ENCODE peak calls at places on chromosomes 6 and 20, in ten cellular contexts. L is fibroblast of villous mesenchyme; M is lower lobe of right lung; S is A673; N is effector memory CD4-positive, alpha-beta T cell; U is iPS DF 6.9; J is prostate gland; E is brain microvascular endothelial cell; P is cardiac fibroblast; Y is A549. W is an unnamed sample.

GRCh38 chr6:159594750-159595117 is 98.3 kb downstream of the SOD2 start:
- DNase-seq in L (peak), M (no peak), S (peak), N (no peak), U (no peak), J (no peak), E (no peak), P (peak), Y (peak), W (peak)

GRCh38 chr20:57043091-57043490 is 223.3 kb downstream of the BMP7 start:
- DNase-seq in L (no peak), M (no peak), S (no peak), N (no peak), U (no peak), J (peak), E (no peak), P (no peak), Y (no peak), W (no peak)

GRCh38 chr6:138106665-138107077 is 548 bp downstream of the PERP start:
- DNase-seq in L (no peak), M (no peak), S (no peak), N (no peak), U (no peak), J (no peak), E (no peak), P (no peak), Y (no peak), W (no peak)

GRCh38 chr6:1437553-1438406 is 48.4 kb downstream of the FOXF2 start:
- DNase-seq in L (no peak), M (no peak), S (no peak), N (no peak), U (no peak), J (no peak), E (no peak), P (no peak), Y (no peak), W (no peak)

GRCh38 chr6:169990095-169991030 is 238.9 kb downstream of the ERMARD start:
- DNase-seq in L (no peak), M (no peak), S (no peak), N (no peak), U (no peak), J (no peak), E (no peak), P (no peak), Y (no peak), W (no peak)

GRCh38 chr6:74757788-74758187 is 448.1 kb downstream of the COL12A1 start:
- DNase-seq in L (no peak), M (no peak), S (no peak), N (no peak), U (no peak), J (no peak), E (no peak), P (no peak), Y (no peak), W (no peak)

GRCh38 chr6:115865914-115866313 is 194.8 kb downstream of the FRK start:
- DNase-seq in L (no peak), M (no peak), S (no peak), N (no peak), U (no peak), J (no peak), E (no peak), P (no peak), Y (no peak), W (no peak)

GRCh38 chr6:105739764-105740163 is 336.9 kb upstream of the PREP start:
- DNase-seq in L (no peak), M (no peak), S (no peak), N (no peak), U (no peak), J (no peak), E (no peak), P (no peak), Y (no peak), W (no peak)

GRCh38 chr6:108117427-108118358 is 43.2 kb upstream of the OSTM1 start:
- DNase-seq in L (peak), M (peak), S (no peak), N (no peak), U (no peak), J (no peak), E (no peak), P (peak), Y (peak), W (no peak)

GRCh38 chr6:55892749-55893357 is 17.5 kb upstream of the BMP5 start:
- DNase-seq in L (peak), M (no peak), S (no peak), N (no peak), U (no peak), J (no peak), E (no peak), P (no peak), Y (no peak), W (no peak)

GRCh38 chr6:53539561-53539960 is 5.3 kb downstream of the GCLC start:
- DNase-seq in L (no peak), M (no peak), S (no peak), N (no peak), U (no peak), J (no peak), E (no peak), P (no peak), Y (no peak), W (no peak)

GRCh38 chr6:166318227-166318626 is 10.0 kb upstream of the PRR18 start:
- DNase-seq in L (no peak), M (no peak), S (no peak), N (no peak), U (no peak), J (no peak), E (no peak), P (no peak), Y (no peak), W (no peak)

GRCh38 chr6:38396209-38396608 is 243.5 kb downstream of the BTBD9 start:
- DNase-seq in L (no peak), M (no peak), S (no peak), N (no peak), U (no peak), J (no peak), E (no peak), P (no peak), Y (no peak), W (no peak)

GRCh38 chr6:100116409-100117194 is 122.6 kb upstream of the MCHR2 start:
- DNase-seq in L (peak), M (no peak), S (peak), N (no peak), U (peak), J (peak), E (peak), P (peak), Y (peak), W (peak)

GRCh38 chr6:81204741-81205140 is 547.7 kb downstream of the TENT5A start:
- DNase-seq in L (no peak), M (no peak), S (peak), N (no peak), U (no peak), J (no peak), E (no peak), P (peak), Y (no peak), W (peak)

GRCh38 chr6:119501798-119502483 is 152.4 kb upstream of the MAN1A1 start:
- DNase-seq in L (no peak), M (no peak), S (no peak), N (no peak), U (no peak), J (no peak), E (no peak), P (no peak), Y (no peak), W (no peak)

GRCh38 chr6:153043719-153044118 is 41.2 kb upstream of the MTRF1L start:
- DNase-seq in L (no peak), M (no peak), S (no peak), N (no peak), U (no peak), J (no peak), E (no peak), P (no peak), Y (no peak), W (no peak)

GRCh38 chr20:24764825-24765224 is 184.2 kb upstream of the CST7 start:
- DNase-seq in L (no peak), M (no peak), S (no peak), N (no peak), U (no peak), J (no peak), E (no peak), P (no peak), Y (no peak), W (no peak)

GRCh38 chr6:110688661-110689268 is 126.5 kb downstream of the CDK19 start:
- DNase-seq in L (no peak), M (peak), S (no peak), N (no peak), U (no peak), J (peak), E (no peak), P (no peak), Y (no peak), W (no peak)
- H3K4me3 ChIP-seq in L (no peak), M (no peak), S (no peak), N (no peak), U (no peak), J (no peak), E (no peak), P (no peak), Y (no peak), W (no peak)

DNA sequence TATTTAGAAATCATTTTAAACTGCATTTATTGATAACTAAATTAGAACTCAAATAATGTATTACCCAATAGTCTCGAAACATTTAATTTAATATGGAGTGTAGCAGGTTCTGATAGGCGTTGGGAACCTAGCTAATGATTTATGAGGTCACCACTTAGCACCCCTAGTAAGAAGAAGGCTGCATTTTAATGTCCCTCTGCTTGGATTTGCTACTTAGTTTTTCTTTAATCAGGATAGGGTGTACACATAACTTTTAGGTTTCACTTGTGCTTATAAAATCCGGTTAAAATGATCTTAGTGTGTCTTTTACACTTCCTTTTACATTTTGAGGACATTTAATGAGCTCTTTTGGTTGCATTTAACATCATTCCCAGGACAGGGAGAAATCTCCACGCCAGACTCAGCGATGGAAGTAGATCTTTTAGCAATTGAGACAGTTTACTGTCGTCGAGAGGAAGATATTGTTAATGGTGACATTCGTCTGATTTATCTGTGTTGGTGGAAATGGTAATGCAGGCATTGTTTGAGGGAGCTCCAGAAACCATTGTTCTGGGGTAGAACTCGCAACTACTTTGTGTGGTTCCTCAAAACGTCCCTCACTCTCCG is 5.6 kb downstream of the TFAP2A start:
- DNase-seq in L (no peak), M (no peak), S (no peak), N (no peak), U (no peak), J (no peak), E (no peak), P (no peak), Y (no peak), W (no peak)
- H3K4me3 ChIP-seq in L (no peak), M (no peak), S (peak), N (no peak), U (no peak), J (peak), E (peak), P (no peak), Y (peak), W (peak)

GRCh38 chr6:14431375-14432330 is 314.1 kb downstream of the CD83 start:
- DNase-seq in L (no peak), M (no peak), S (no peak), N (no peak), U (no peak), J (no peak), E (no peak), P (no peak), Y (no peak), W (no peak)
- H3K4me3 ChIP-seq in L (no peak), M (peak), S (no peak), N (no peak), U (no peak), J (no peak), E (no peak), P (no peak), Y (no peak), W (no peak)

GRCh38 chr6:30155522-30156261 is 5.3 kb downstream of the TRIM10 start:
- DNase-seq in L (peak), M (no peak), S (no peak), N (no peak), U (no peak), J (no peak), E (no peak), P (no peak), Y (no peak), W (no peak)

GRCh38 chr6:30154061-30154460 is 7.0 kb downstream of the TRIM10 start:
- DNase-seq in L (no peak), M (no peak), S (no peak), N (no peak), U (no peak), J (no peak), E (no peak), P (no peak), Y (no peak), W (no peak)

GRCh38 chr6:30154709-30155521 is 6.1 kb downstream of the TRIM10 start:
- DNase-seq in L (peak), M (no peak), S (peak), N (no peak), U (no peak), J (no peak), E (peak), P (peak), Y (peak), W (peak)

GRCh38 chr6:30158475-30159025 is 2.5 kb downstream of the TRIM10 start:
- DNase-seq in L (no peak), M (no peak), S (no peak), N (no peak), U (no peak), J (no peak), E (no peak), P (no peak), Y (no peak), W (no peak)

GRCh38 chr6:30156262-30156599 is 4.8 kb downstream of the TRIM10 start:
- DNase-seq in L (peak), M (no peak), S (peak), N (no peak), U (no peak), J (no peak), E (peak), P (peak), Y (peak), W (no peak)
- H3K4me3 ChIP-seq in L (no peak), M (no peak), S (no peak), N (no peak), U (no peak), J (no peak), E (no peak), P (no peak), Y (no peak), W (no peak)

GRCh38 chr6:88165877-88166492 is at the start of gene CNR1:
- DNase-seq in L (peak), M (peak), S (peak), N (no peak), U (no peak), J (peak), E (peak), P (peak), Y (peak), W (no peak)

GRCh38 chr6:88168362-88168761 is 2.2 kb upstream of the CNR1 start:
- DNase-seq in L (no peak), M (no peak), S (no peak), N (no peak), U (no peak), J (no peak), E (no peak), P (no peak), Y (no peak), W (no peak)

GRCh38 chr6:88166901-88167624 is 916 bp upstream of the CNR1 start:
- DNase-seq in L (no peak), M (peak), S (no peak), N (no peak), U (no peak), J (no peak), E (no peak), P (no peak), Y (no peak), W (no peak)

GRCh38 chr6:88166493-88166900 is 350 bp upstream of the CNR1 start:
- DNase-seq in L (no peak), M (peak), S (no peak), N (no peak), U (no peak), J (no peak), E (no peak), P (no peak), Y (no peak), W (no peak)

DNA sequence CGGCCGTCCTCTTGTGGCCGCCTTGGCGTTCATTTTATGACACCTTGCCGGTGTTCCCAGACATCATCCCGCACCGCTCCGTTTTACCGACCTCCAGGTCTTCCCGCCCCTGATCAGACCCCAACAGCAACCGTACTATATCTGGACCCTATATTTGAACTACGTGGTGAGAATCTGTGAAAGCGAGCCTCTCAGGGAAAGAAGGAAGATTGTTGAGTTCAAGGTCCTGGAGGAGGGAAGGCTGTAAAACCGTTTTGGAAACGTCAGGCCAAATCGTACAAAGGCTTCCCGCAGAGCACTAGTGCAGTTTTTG is 1.4 kb upstream of the CNR1 start:
- DNase-seq in L (no peak), M (no peak), S (no peak), N (no peak), U (no peak), J (no peak), E (no peak), P (no peak), Y (no peak), W (no peak)
- H3K4me3 ChIP-seq in L (no peak), M (peak), S (no peak), N (no peak), U (peak), J (no peak), E (peak), P (peak), Y (no peak), W (no peak)

GRCh38 chr6:32946893-32947292 is 6.0 kb downstream of the HLA-DMA start:
- DNase-seq in L (no peak), M (no peak), S (no peak), N (no peak), U (no peak), J (no peak), E (no peak), P (no peak), Y (no peak), W (no peak)
- H3K4me3 ChIP-seq in L (no peak), M (no peak), S (no peak), N (no peak), U (no peak), J (no peak), E (no peak), P (no peak), Y (no peak), W (no peak)

DNA sequence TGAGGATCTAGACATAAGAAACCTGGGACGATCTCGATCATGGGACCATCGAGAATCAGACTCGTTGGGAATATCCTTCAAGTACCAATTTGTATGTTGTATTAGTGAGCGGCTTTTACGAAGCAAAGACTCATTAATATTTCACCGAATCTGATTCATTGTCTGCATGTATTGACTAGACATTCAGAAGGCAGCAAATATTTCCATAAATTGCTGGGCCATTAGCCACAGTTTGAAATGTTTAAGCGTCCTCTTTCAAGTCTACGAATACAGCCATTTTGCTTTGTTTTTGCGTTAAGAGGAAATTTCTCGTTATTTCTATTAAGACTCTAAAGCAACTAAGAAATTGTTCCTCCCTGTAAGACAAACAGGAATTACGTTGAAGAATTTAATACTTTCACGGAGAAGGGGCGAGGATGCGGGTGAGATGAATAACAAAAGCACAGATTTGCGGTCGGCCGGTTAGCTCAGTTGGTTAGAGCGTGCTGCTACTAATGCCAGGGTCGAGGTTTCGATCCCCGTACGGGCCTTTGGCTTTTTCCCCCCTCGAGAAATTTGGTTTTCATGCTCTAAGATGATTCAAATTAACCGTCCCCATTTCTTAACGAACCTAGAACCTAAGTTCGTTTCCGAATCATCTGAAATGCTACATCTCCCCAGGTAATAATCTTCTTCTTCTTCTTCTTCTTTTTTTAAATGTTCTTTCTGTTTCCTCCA is 18.5 kb downstream of the POM121L2 start:
- DNase-seq in L (peak), M (no peak), S (peak), N (no peak), U (no peak), J (no peak), E (peak), P (peak), Y (peak), W (no peak)
- H3K4me3 ChIP-seq in L (no peak), M (no peak), S (peak), N (no peak), U (peak), J (no peak), E (peak), P (no peak), Y (peak), W (no peak)

GRCh38 chr6:157764346-157765068 is 58.5 kb upstream of the SNX9 start:
- DNase-seq in L (peak), M (peak), S (peak), N (peak), U (no peak), J (peak), E (peak), P (peak), Y (peak), W (peak)
- H3K4me3 ChIP-seq in L (no peak), M (peak), S (no peak), N (peak), U (no peak), J (no peak), E (no peak), P (no peak), Y (no peak), W (no peak)

DNA sequence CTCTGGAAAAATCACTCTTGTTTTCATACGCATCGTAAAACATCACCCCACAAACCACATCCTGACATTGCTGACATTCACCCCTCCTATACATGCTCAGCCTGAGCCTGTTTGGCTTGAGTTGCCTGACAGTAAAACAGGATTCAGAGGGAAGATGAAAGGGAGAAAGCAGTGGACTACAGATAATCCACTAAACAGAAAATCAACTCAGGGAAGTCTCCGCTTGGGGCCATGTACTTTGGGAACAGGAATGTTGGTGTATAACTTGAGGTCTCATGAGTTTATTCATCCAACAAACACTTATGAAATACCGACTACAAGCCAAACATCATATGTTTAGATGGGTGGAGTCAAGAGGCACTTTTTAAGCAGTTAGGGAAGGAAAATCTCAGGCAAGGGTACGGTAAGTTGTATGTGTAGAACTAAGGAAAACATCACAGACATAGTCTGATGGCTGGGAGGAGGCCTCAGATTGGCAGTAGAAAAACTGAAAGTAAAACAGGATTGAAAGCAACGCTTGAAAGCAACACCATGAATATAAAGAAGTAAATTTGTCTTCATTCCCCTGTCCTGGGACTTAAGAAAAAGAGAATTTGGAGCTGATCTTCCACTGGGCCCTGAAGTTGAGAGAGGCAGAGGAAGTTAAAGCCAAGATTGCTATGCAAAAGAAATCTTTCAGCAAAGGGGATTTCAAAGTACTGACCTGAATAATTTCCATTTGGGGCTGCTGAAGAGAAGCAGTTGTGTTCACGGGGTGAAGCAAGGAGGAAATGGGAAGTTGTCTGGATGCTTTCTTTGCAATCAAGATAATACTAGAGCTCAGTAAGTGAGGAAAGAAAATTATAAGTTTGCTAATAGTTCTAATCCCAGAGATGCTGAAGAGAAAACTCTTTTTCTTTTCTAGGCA is 28.8 kb downstream of the PDE7B start:
- DNase-seq in L (peak), M (no peak), S (no peak), N (peak), U (no peak), J (no peak), E (peak), P (peak), Y (no peak), W (peak)
- H3K4me3 ChIP-seq in L (peak), M (peak), S (no peak), N (peak), U (no peak), J (no peak), E (peak), P (peak), Y (peak), W (peak)

W was measured in AG09309.